ENCODE peak calls at places on chromosomes 13 and 19, in eight cellular contexts. One of them, this sample, is unnamed.

GRCh38 chr13:75079226-75079625 is 402.7 kb downstream of the TBC1D4 start:
- DNase-seq in iPS-NIHi11: no peak
- DNase-seq in astrocyte of the spinal cord: peak
- DNase-seq in NCI-H1092 treated with DMSO at 0.1 percent for 48 hours: no peak
- DNase-seq in psoas muscle: no peak
- DNase-seq in T-helper 17 cell: no peak
- DNase-seq in activated CD8-positive, alpha-beta memory T cell treated with anti-CD3 and anti-CD28 coated beads for 1 hour: no peak
- DNase-seq in GM23338: no peak
- DNase-seq in this sample: no peak

GRCh38 chr19:291561-292280 is 518 bp upstream of the PLPP2 start:
- DNase-seq in iPS-NIHi11: no peak
- DNase-seq in astrocyte of the spinal cord: no peak
- DNase-seq in NCI-H1092 treated with DMSO at 0.1 percent for 48 hours: no peak
- DNase-seq in psoas muscle: peak
- DNase-seq in T-helper 17 cell: no peak
- DNase-seq in activated CD8-positive, alpha-beta memory T cell treated with anti-CD3 and anti-CD28 coated beads for 1 hour: no peak
- DNase-seq in GM23338: peak
- DNase-seq in this sample: no peak

GRCh38 chr13:77800219-77800618 is 102.7 kb downstream of the SLAIN1 start:
- DNase-seq in iPS-NIHi11: no peak
- DNase-seq in astrocyte of the spinal cord: no peak
- DNase-seq in NCI-H1092 treated with DMSO at 0.1 percent for 48 hours: no peak
- DNase-seq in psoas muscle: no peak
- DNase-seq in T-helper 17 cell: no peak
- DNase-seq in activated CD8-positive, alpha-beta memory T cell treated with anti-CD3 and anti-CD28 coated beads for 1 hour: no peak
- DNase-seq in GM23338: no peak
- DNase-seq in this sample: no peak

GRCh38 chr13:23621316-23621645 is 51.1 kb downstream of the TNFRSF19 start:
- DNase-seq in iPS-NIHi11: no peak
- DNase-seq in astrocyte of the spinal cord: peak
- DNase-seq in NCI-H1092 treated with DMSO at 0.1 percent for 48 hours: no peak
- DNase-seq in psoas muscle: no peak
- DNase-seq in T-helper 17 cell: no peak
- DNase-seq in activated CD8-positive, alpha-beta memory T cell treated with anti-CD3 and anti-CD28 coated beads for 1 hour: no peak
- DNase-seq in GM23338: no peak
- DNase-seq in this sample: no peak

GRCh38 chr13:52846567-52847321 is 1.7 kb downstream of the PCDH8 start:
- DNase-seq in iPS-NIHi11: peak
- DNase-seq in astrocyte of the spinal cord: no peak
- DNase-seq in NCI-H1092 treated with DMSO at 0.1 percent for 48 hours: no peak
- DNase-seq in psoas muscle: peak
- DNase-seq in T-helper 17 cell: no peak
- DNase-seq in activated CD8-positive, alpha-beta memory T cell treated with anti-CD3 and anti-CD28 coated beads for 1 hour: no peak
- DNase-seq in GM23338: peak
- DNase-seq in this sample: peak

GRCh38 chr19:3575260-3575741 is 2.6 kb downstream of the HMG20B start:
- DNase-seq in iPS-NIHi11: no peak
- DNase-seq in astrocyte of the spinal cord: peak
- DNase-seq in NCI-H1092 treated with DMSO at 0.1 percent for 48 hours: peak
- DNase-seq in psoas muscle: no peak
- DNase-seq in T-helper 17 cell: no peak
- DNase-seq in activated CD8-positive, alpha-beta memory T cell treated with anti-CD3 and anti-CD28 coated beads for 1 hour: no peak
- DNase-seq in GM23338: peak
- DNase-seq in this sample: peak

GRCh38 chr19:15475611-15476010 is 3.7 kb downstream of the PGLYRP2 start:
- DNase-seq in iPS-NIHi11: no peak
- DNase-seq in astrocyte of the spinal cord: no peak
- DNase-seq in NCI-H1092 treated with DMSO at 0.1 percent for 48 hours: no peak
- DNase-seq in psoas muscle: no peak
- DNase-seq in T-helper 17 cell: no peak
- DNase-seq in activated CD8-positive, alpha-beta memory T cell treated with anti-CD3 and anti-CD28 coated beads for 1 hour: no peak
- DNase-seq in GM23338: no peak
- DNase-seq in this sample: no peak

GRCh38 chr13:112926003-112926402 is 43.0 kb upstream of the MCF2L start:
- DNase-seq in iPS-NIHi11: no peak
- DNase-seq in astrocyte of the spinal cord: no peak
- DNase-seq in NCI-H1092 treated with DMSO at 0.1 percent for 48 hours: no peak
- DNase-seq in psoas muscle: no peak
- DNase-seq in T-helper 17 cell: no peak
- DNase-seq in activated CD8-positive, alpha-beta memory T cell treated with anti-CD3 and anti-CD28 coated beads for 1 hour: no peak
- DNase-seq in GM23338: no peak
- DNase-seq in this sample: no peak

GRCh38 chr13:106917024-106917491 is 349.1 kb upstream of the ARGLU1 start:
- DNase-seq in iPS-NIHi11: peak
- DNase-seq in astrocyte of the spinal cord: no peak
- DNase-seq in NCI-H1092 treated with DMSO at 0.1 percent for 48 hours: no peak
- DNase-seq in psoas muscle: no peak
- DNase-seq in T-helper 17 cell: no peak
- DNase-seq in activated CD8-positive, alpha-beta memory T cell treated with anti-CD3 and anti-CD28 coated beads for 1 hour: no peak
- DNase-seq in GM23338: peak
- DNase-seq in this sample: no peak

GRCh38 chr19:3632739-3633558 is 6.4 kb upstream of the CACTIN start:
- DNase-seq in iPS-NIHi11: no peak
- DNase-seq in astrocyte of the spinal cord: no peak
- DNase-seq in NCI-H1092 treated with DMSO at 0.1 percent for 48 hours: no peak
- DNase-seq in psoas muscle: no peak
- DNase-seq in T-helper 17 cell: no peak
- DNase-seq in activated CD8-positive, alpha-beta memory T cell treated with anti-CD3 and anti-CD28 coated beads for 1 hour: no peak
- DNase-seq in GM23338: no peak
- DNase-seq in this sample: peak

GRCh38 chr13:28805193-28805819 is 14.8 kb upstream of the MTUS2 start:
- DNase-seq in iPS-NIHi11: peak
- DNase-seq in astrocyte of the spinal cord: no peak
- DNase-seq in NCI-H1092 treated with DMSO at 0.1 percent for 48 hours: no peak
- DNase-seq in psoas muscle: no peak
- DNase-seq in T-helper 17 cell: no peak
- DNase-seq in activated CD8-positive, alpha-beta memory T cell treated with anti-CD3 and anti-CD28 coated beads for 1 hour: no peak
- DNase-seq in GM23338: peak
- DNase-seq in this sample: peak

GRCh38 chr13:77986699-77987098 is 68.1 kb upstream of the EDNRB start:
- DNase-seq in iPS-NIHi11: no peak
- DNase-seq in astrocyte of the spinal cord: no peak
- DNase-seq in NCI-H1092 treated with DMSO at 0.1 percent for 48 hours: no peak
- DNase-seq in psoas muscle: no peak
- DNase-seq in T-helper 17 cell: no peak
- DNase-seq in activated CD8-positive, alpha-beta memory T cell treated with anti-CD3 and anti-CD28 coated beads for 1 hour: no peak
- DNase-seq in GM23338: peak
- DNase-seq in this sample: no peak

GRCh38 chr13:43830481-43830873 is 43.7 kb upstream of the ENOX1 start:
- DNase-seq in iPS-NIHi11: no peak
- DNase-seq in astrocyte of the spinal cord: peak
- DNase-seq in NCI-H1092 treated with DMSO at 0.1 percent for 48 hours: no peak
- DNase-seq in psoas muscle: no peak
- DNase-seq in T-helper 17 cell: no peak
- DNase-seq in activated CD8-positive, alpha-beta memory T cell treated with anti-CD3 and anti-CD28 coated beads for 1 hour: no peak
- DNase-seq in GM23338: no peak
- DNase-seq in this sample: no peak

GRCh38 chr19:46353730-46354528 is 7.0 kb downstream of the PPP5C start:
- DNase-seq in iPS-NIHi11: no peak
- DNase-seq in astrocyte of the spinal cord: no peak
- DNase-seq in NCI-H1092 treated with DMSO at 0.1 percent for 48 hours: no peak
- DNase-seq in psoas muscle: no peak
- DNase-seq in T-helper 17 cell: no peak
- DNase-seq in activated CD8-positive, alpha-beta memory T cell treated with anti-CD3 and anti-CD28 coated beads for 1 hour: no peak
- DNase-seq in GM23338: no peak
- DNase-seq in this sample: no peak

GRCh38 chr13:39020853-39021462 is 16.9 kb downstream of the PROSER1 start:
- DNase-seq in iPS-NIHi11: no peak
- DNase-seq in astrocyte of the spinal cord: no peak
- DNase-seq in NCI-H1092 treated with DMSO at 0.1 percent for 48 hours: no peak
- DNase-seq in psoas muscle: no peak
- DNase-seq in T-helper 17 cell: no peak
- DNase-seq in activated CD8-positive, alpha-beta memory T cell treated with anti-CD3 and anti-CD28 coated beads for 1 hour: no peak
- DNase-seq in GM23338: no peak
- DNase-seq in this sample: no peak

GRCh38 chr19:5823579-5824281 is 15.8 kb downstream of the FUT6 start:
- DNase-seq in iPS-NIHi11: no peak
- DNase-seq in astrocyte of the spinal cord: no peak
- DNase-seq in NCI-H1092 treated with DMSO at 0.1 percent for 48 hours: no peak
- DNase-seq in psoas muscle: no peak
- DNase-seq in T-helper 17 cell: no peak
- DNase-seq in activated CD8-positive, alpha-beta memory T cell treated with anti-CD3 and anti-CD28 coated beads for 1 hour: no peak
- DNase-seq in GM23338: peak
- DNase-seq in this sample: no peak